ENCODE peak calls at places on chromosomes 7 and 10, in six cellular contexts. H, U, R, M, Z and V are unnamed samples.

GRCh38 chr7:66557214-66558200 is 71.2 kb upstream of the KCTD7 start:
- DNase-seq in M (no peak), Z (peak), R (no peak), U (peak), H (no peak), V (no peak)

GRCh38 chr7:28908775-28909174 is 49.4 kb downstream of the TRIL start:
- DNase-seq in U (no peak), Z (no peak), H (no peak), R (no peak), M (no peak), V (no peak)

GRCh38 chr7:73820013-73820412 is 10.8 kb upstream of the CLDN4 start:
- DNase-seq in U (no peak), M (no peak), H (no peak), R (no peak), Z (no peak), V (no peak)

GRCh38 chr7:69818647-69819161 is 220.4 kb downstream of the AUTS2 start:
- DNase-seq in U (no peak), R (no peak), M (no peak), H (no peak), Z (no peak), V (no peak)

GRCh38 chr7:112001089-112001826 is 204.9 kb downstream of the DOCK4 start:
- DNase-seq in Z (peak), U (no peak), M (no peak), H (peak), R (peak), V (no peak)

GRCh38 chr7:66880009-66880554 is 40.9 kb upstream of the TMEM248 start:
- DNase-seq in M (no peak), H (no peak), Z (peak), U (peak), R (no peak), V (no peak)

GRCh38 chr10:3850999-3851937 is 66.3 kb upstream of the KLF6 start:
- DNase-seq in M (no peak), R (peak), Z (no peak), U (no peak), H (peak), V (no peak)

GRCh38 chr10:71232089-71232998 is 20.0 kb downstream of the UNC5B start:
- DNase-seq in U (peak), Z (no peak), R (no peak), H (no peak), M (no peak), V (no peak)

GRCh38 chr7:134691820-134692705 is 45.4 kb downstream of the BPGM start:
- DNase-seq in R (no peak), M (no peak), H (no peak), Z (peak), U (no peak), V (no peak)

GRCh38 chr7:103685646-103686418 is 239.8 kb upstream of the SLC26A5 start:
- DNase-seq in R (no peak), U (no peak), Z (no peak), H (no peak), M (no peak), V (no peak)

GRCh38 chr7:138610671-138611170 is 90.4 kb downstream of the SVOPL start:
- DNase-seq in H (no peak), R (no peak), M (no peak), Z (no peak), U (no peak), V (no peak)

GRCh38 chr10:79070611-79071534 is 2.1 kb downstream of the ZMIZ1 start:
- DNase-seq in M (no peak), Z (no peak), H (peak), R (peak), U (peak), V (peak)

GRCh38 chr7:131235489-131236317 is 92.0 kb upstream of the MKLN1 start:
- DNase-seq in U (no peak), Z (peak), R (peak), M (peak), H (peak), V (peak)

GRCh38 chr10:33657154-33657900 is 322.9 kb upstream of the NRP1 start:
- DNase-seq in U (peak), M (no peak), H (peak), Z (no peak), R (no peak), V (no peak)

GRCh38 chr10:102419561-102420442 is 834 bp upstream of the FBXL15 start:
- DNase-seq in U (no peak), R (no peak), H (no peak), M (peak), Z (no peak), V (no peak)

GRCh38 chr10:63236113-63236935 is 103.2 kb downstream of the NRBF2 start:
- DNase-seq in M (no peak), H (peak), R (peak), U (no peak), Z (peak), V (peak)

GRCh38 chr10:79445217-79445707 is at the start of gene ZCCHC24:
- DNase-seq in H (no peak), M (no peak), R (no peak), Z (peak), U (no peak), V (no peak)

GRCh38 chr10:12605580-12606405 is 256.4 kb downstream of the CAMK1D start:
- DNase-seq in H (no peak), U (peak), R (no peak), Z (no peak), M (peak), V (no peak)

GRCh38 chr10:22334414-22335203 is 10.7 kb upstream of the SPAG6 start:
- DNase-seq in U (no peak), H (no peak), M (no peak), R (no peak), Z (no peak), V (no peak)

GRCh38 chr7:107879400-107880035 is 11.5 kb upstream of the DLD start:
- DNase-seq in M (peak), Z (no peak), H (no peak), R (no peak), U (peak), V (no peak)

GRCh38 chr10:98407017-98407743 is 7.8 kb downstream of the PYROXD2 start:
- DNase-seq in M (no peak), U (no peak), Z (no peak), H (no peak), R (no peak), V (no peak)

GRCh38 chr7:30842542-30843451 is 68.9 kb upstream of the AQP1 start:
- DNase-seq in H (no peak), U (no peak), Z (no peak), M (no peak), R (no peak), V (no peak)

GRCh38 chr10:51246156-51246555 is 171.9 kb downstream of the PRKG1 start:
- DNase-seq in H (no peak), U (no peak), Z (no peak), R (no peak), M (no peak), V (no peak)

GRCh38 chr10:58734116-58734515 is 221.4 kb downstream of the BICC1 start:
- DNase-seq in U (no peak), Z (no peak), R (no peak), H (no peak), M (no peak), V (no peak)

GRCh38 chr7:120742370-120742769 is 115.6 kb downstream of the TSPAN12 start:
- DNase-seq in Z (no peak), M (peak), R (no peak), H (no peak), U (peak), V (no peak)

GRCh38 chr10:11595395-11595692 is 16.1 kb downstream of the USP6NL start:
- DNase-seq in R (no peak), H (peak), U (no peak), Z (no peak), M (no peak), V (peak)

GRCh38 chr10:63812491-63812890 is 291.3 kb downstream of the REEP3 start:
- DNase-seq in H (no peak), R (no peak), M (no peak), U (no peak), Z (no peak), V (no peak)

GRCh38 chr7:148394582-148394981 is 196.0 kb upstream of the C7orf33 start:
- DNase-seq in Z (no peak), H (no peak), M (no peak), U (no peak), R (no peak), V (no peak)

GRCh38 chr7:158816995-158817394 is 12.3 kb downstream of the ESYT2 start:
- DNase-seq in U (no peak), M (no peak), Z (peak), H (no peak), R (no peak), V (no peak)

GRCh38 chr10:85148693-85149640 is 820.6 kb downstream of the CCSER2 start:
- DNase-seq in Z (no peak), R (no peak), H (no peak), U (no peak), M (no peak), V (no peak)

GRCh38 chr7:79410345-79410744 is 43.1 kb downstream of the MAGI2 start:
- DNase-seq in R (peak), H (no peak), U (no peak), Z (no peak), M (no peak), V (no peak)

GRCh38 chr7:106418094-106418493 is 133.3 kb upstream of the NAMPT start:
- DNase-seq in M (no peak), R (peak), H (peak), Z (no peak), U (no peak), V (no peak)

GRCh38 chr10:35998036-35998435 is 355.9 kb upstream of the FZD8 start:
- DNase-seq in H (no peak), M (no peak), U (no peak), Z (no peak), R (no peak), V (no peak)

GRCh38 chr10:72171175-72171630 is 44.6 kb upstream of the ANAPC16 start:
- DNase-seq in H (peak), M (no peak), U (no peak), R (peak), Z (peak), V (peak)